ENCODE peak calls at places on chromosomes 11 and 22, in eight cellular contexts. F is lung; L is endothelial cell; M is PC-9; G is BJ; K is prostate gland; P is CD4-positive, alpha-beta T cell; H is suprapubic skin. N is an unnamed sample.

GRCh38 chr11:45801723-45802315 is 3.1 kb upstream of the SLC35C1 start:
- DNase-seq in L (no peak), K (no peak), P (no peak), G (no peak), M (no peak), F (no peak), H (peak; percentile 37), N (no peak)

GRCh38 chr11:105229257-105229656 is 89.7 kb upstream of the CARD18 start:
- DNase-seq in M (no peak), P (no peak), K (no peak), F (no peak), G (peak; percentile 31), H (no peak), L (no peak), N (no peak)

GRCh38 chr11:2109541-2110019 is 29.6 kb downstream of the IGF2 start:
- DNase-seq in P (no peak), F (no peak), G (no peak), K (no peak), L (peak; percentile 58), H (no peak), M (no peak), N (no peak)

GRCh38 chr11:92384316-92384715 is 159.7 kb downstream of the FAT3 start:
- DNase-seq in K (no peak), F (no peak), L (no peak), P (no peak), M (no peak), H (no peak), G (peak; percentile 25), N (no peak)

GRCh38 chr11:73950869-73951710 is at the start of gene DNAJB13:
- DNase-seq in F (peak; percentile 54), G (no peak), L (peak; percentile 67), P (no peak), H (no peak), K (peak; percentile 42), M (peak; percentile 45), N (no peak)

GRCh38 chr22:29744902-29745301 is 21.9 kb downstream of the ZMAT5 start:
- DNase-seq in M (no peak), G (no peak), P (no peak), H (no peak), F (no peak), L (no peak), K (peak; percentile 89), N (no peak)

GRCh38 chr22:43627485-43628252 is 184.4 kb downstream of the EFCAB6 start:
- DNase-seq in K (no peak), L (no peak), F (no peak), P (no peak), M (no peak), G (no peak), H (no peak), N (no peak)

GRCh38 chr22:24170189-24170588 is 11.1 kb upstream of the SUSD2 start:
- DNase-seq in H (no peak), M (no peak), F (no peak), K (no peak), P (no peak), L (no peak), G (no peak), N (no peak)

GRCh38 chr11:15101072-15101701 is 13.5 kb upstream of the INSC start:
- DNase-seq in H (no peak), M (peak; percentile 41), L (peak; percentile 72), G (no peak), K (peak; percentile 45), P (peak; percentile 21), F (peak; percentile 58), N (no peak)

GRCh38 chr11:128417607-128418324 is 169.6 kb downstream of the ETS1 start:
- DNase-seq in K (no peak), L (no peak), G (peak; percentile 93), M (no peak), H (no peak), F (no peak), P (no peak), N (no peak)

GRCh38 chr22:39419096-39419495 is 19.5 kb downstream of the TAB1 start:
- DNase-seq in K (no peak), P (no peak), F (no peak), M (no peak), H (no peak), L (no peak), G (no peak), N (no peak)

GRCh38 chr11:1650034-1650917 is 20.7 kb downstream of the KRTAP5-5 start:
- DNase-seq in M (no peak), K (peak; percentile 33), P (no peak), L (no peak), F (no peak), H (peak; percentile 66), G (no peak), N (peak; percentile 29)

GRCh38 chr22:30305519-30305905 is 16.2 kb upstream of the CASTOR1 start:
- DNase-seq in G (no peak), H (no peak), K (no peak), M (no peak), L (peak; percentile 24), F (no peak), P (peak; percentile 50), N (peak; percentile 69)

GRCh38 chr11:125110996-125111340 is 458 bp downstream of the TMEM218 start:
- DNase-seq in M (no peak), H (no peak), K (no peak), L (no peak), P (no peak), G (no peak), F (no peak), N (no peak)

GRCh38 chr11:125112235-125112604 is 794 bp upstream of the TMEM218 start:
- DNase-seq in K (no peak), M (no peak), H (no peak), G (no peak), F (no peak), L (no peak), P (no peak), N (no peak)

GRCh38 chr11:125111341-125112234 is at the start of gene TMEM218:
- DNase-seq in M (peak; percentile 95), H (peak; percentile 100), G (peak; percentile 97), K (peak; percentile 98), P (peak; percentile 93), L (peak; percentile 95), F (peak; percentile 99), N (peak; percentile 99)

GRCh38 chr11:125108469-125108868 is 3.0 kb downstream of the TMEM218 start:
- DNase-seq in M (no peak), G (no peak), K (no peak), P (no peak), F (no peak), H (no peak), L (no peak), N (no peak)

GRCh38 chr11:125110506-125110905 is 920 bp downstream of the TMEM218 start:
- DNase-seq in L (no peak), M (no peak), F (no peak), H (no peak), P (no peak), G (no peak), K (no peak), N (no peak)
- TF ChIP-seq CTCF in L (no peak), M (no peak), F (no peak), H (no peak), P (no peak), G (no peak), K (no peak), N (no peak)

GRCh38 chr22:21448627-21449416 is 18.4 kb upstream of the TMEM191C start:
- DNase-seq in F (no peak), P (no peak), K (peak; percentile 3), L (peak; percentile 1), M (no peak), G (no peak), H (peak; percentile 63), N (no peak)

GRCh38 chr22:21449531-21450319 is 17.5 kb upstream of the TMEM191C start:
- DNase-seq in F (no peak), K (peak; percentile 1), P (no peak), L (peak; percentile 1), H (peak; percentile 74), G (no peak), M (no peak), N (no peak)

GRCh38 chr22:21446128-21446826 is 20.9 kb upstream of the TMEM191C start:
- DNase-seq in M (no peak), K (peak; percentile 3), P (no peak), H (peak; percentile 70), G (no peak), L (peak; percentile 3), F (peak; percentile 20), N (no peak)

GRCh38 chr22:21446827-21447690 is 20.1 kb upstream of the TMEM191C start:
- DNase-seq in K (peak; percentile 3), F (no peak), M (no peak), H (peak; percentile 62), L (peak; percentile 2), G (no peak), P (no peak), N (no peak)

GRCh38 chr22:21447694-21448402 is 19.3 kb upstream of the TMEM191C start:
- DNase-seq in K (peak; percentile 2), F (no peak), G (no peak), M (no peak), L (peak; percentile 10), H (peak; percentile 73), P (no peak), N (no peak)
- TF ChIP-seq CTCF in K (no peak), F (no peak), G (no peak), M (no peak), L (no peak), H (no peak), P (no peak), N (no peak)

DNA sequence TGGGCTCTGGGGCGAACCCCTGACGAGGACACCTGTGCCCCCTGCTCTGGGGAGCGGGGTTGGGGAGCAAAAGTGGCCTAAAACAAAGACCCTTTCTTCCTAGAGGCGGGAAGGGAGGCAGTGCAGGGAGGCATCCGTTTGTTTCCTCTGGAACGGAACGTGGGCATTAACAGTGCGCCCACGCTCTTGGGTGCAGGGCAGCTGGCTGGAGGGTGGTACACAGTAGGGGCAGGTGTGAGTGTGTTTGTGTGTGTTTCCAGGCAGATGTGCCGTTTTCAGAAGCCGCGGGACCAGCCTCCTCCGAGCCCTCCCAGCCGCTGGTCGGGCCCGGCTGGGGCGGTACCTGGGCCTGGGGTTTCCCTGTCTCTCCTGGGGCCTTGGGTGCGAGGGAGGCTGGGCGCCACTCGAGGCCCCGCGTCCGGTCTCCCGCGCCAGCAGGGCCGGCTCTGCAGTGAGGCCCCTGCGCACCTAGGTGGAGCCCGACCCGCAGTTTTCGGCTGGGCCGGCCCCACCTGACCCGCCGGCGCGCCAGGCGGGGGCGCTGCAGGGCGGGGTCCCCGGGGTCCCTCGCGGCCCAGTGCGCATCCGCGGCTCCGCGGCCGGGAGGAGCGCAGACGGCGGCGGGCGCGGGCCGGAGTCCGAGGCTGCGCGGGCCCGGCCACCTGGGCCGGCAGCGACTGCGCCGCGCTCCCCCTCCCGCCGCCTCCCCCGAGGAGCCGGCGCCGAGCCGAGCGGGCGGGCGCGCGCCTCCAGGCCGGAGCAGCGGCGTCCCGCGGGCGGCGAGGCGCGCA is 1252.7 kb downstream of the BRD1 start:
- DNase-seq in K (peak; percentile 40), P (no peak), H (no peak), L (peak; percentile 88), F (peak; percentile 34), G (no peak), M (no peak), N (no peak)
- TF ChIP-seq CTCF in K (peak; percentile 49), P (no peak), H (no peak), L (peak; percentile 56), F (peak; percentile 13), G (peak; percentile 11), M (no peak), N (no peak)

DNA sequence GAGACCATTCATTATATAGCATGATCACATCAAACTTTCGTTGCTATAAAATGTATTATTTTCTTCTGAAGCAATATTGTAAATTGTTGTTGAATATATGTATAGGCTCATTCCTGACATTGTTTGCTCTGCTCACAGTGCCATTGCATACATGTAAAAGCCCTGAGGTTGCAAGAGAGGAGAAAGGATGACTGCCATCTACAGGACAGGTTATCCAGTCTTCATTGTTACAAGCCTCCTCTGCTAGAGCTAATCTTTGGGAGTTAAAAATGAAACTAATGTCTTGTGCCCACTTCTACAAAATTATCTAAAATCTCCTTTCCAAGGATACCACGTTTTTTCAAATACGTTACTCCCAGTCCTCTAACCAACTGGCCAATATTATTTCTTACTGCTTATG is 16.4 kb upstream of the OR5AL1 start:
- DNase-seq in K (no peak), H (no peak), G (no peak), P (no peak), L (no peak), M (no peak), F (no peak), N (no peak)
- TF ChIP-seq CTCF in K (no peak), H (no peak), G (no peak), P (no peak), L (no peak), M (no peak), F (no peak), N (no peak)

N was measured in CD14-positive monocyte.